ENCODE peak calls at places on chromosomes 2 and 18, in five cellular contexts. S is GM13977; K is lower leg skin; O is CD8-positive, alpha-beta T cell; Y is effector memory CD8-positive, alpha-beta T cell. U is an unnamed sample.

GRCh38 chr2:223633656-223634055 is 31.5 kb upstream of the SCG2 start:
- DNase-seq in Y (no peak), S (no peak), O (no peak), K (no peak), U (no peak)

GRCh38 chr2:229445013-229445412 is 173.9 kb upstream of the PID1 start:
- DNase-seq in K (peak; percentile 79), Y (no peak), S (no peak), O (no peak), U (no peak)

GRCh38 chr2:239830718-239831271 is 194.3 kb downstream of the NDUFA10 start:
- DNase-seq in O (no peak), Y (no peak), S (no peak), K (peak; percentile 6), U (no peak)

GRCh38 chr2:201413143-201413542 is 38.1 kb downstream of the TRAK2 start:
- DNase-seq in O (no peak), Y (no peak), S (no peak), K (no peak), U (no peak)

GRCh38 chr2:58598171-58598570 is 357.0 kb upstream of the FANCL start:
- DNase-seq in S (no peak), K (no peak), O (no peak), Y (no peak), U (no peak)

GRCh38 chr18:5052491-5052890 is 144.6 kb downstream of the AKAIN1 start:
- DNase-seq in O (no peak), S (no peak), K (no peak), Y (no peak), U (no peak)

GRCh38 chr2:119158563-119159347 is at the start of gene C1QL2:
- DNase-seq in S (no peak), Y (no peak), K (no peak), O (no peak), U (no peak)

GRCh38 chr2:67854103-67854502 is 208.7 kb downstream of the C1D start:
- DNase-seq in O (no peak), Y (no peak), K (no peak), S (no peak), U (no peak)

GRCh38 chr18:31206787-31207381 is 44.2 kb upstream of the DSC1 start:
- DNase-seq in S (peak; percentile 43), K (peak; percentile 74), O (no peak), Y (no peak), U (no peak)

GRCh38 chr2:44718431-44718830 is 223.1 kb upstream of the SIX3 start:
- DNase-seq in O (no peak), S (no peak), K (no peak), Y (no peak), U (no peak)

GRCh38 chr2:170679607-170680079 is 35.5 kb upstream of the SP5 start:
- DNase-seq in K (no peak), Y (no peak), S (no peak), O (no peak), U (no peak)

U was measured in GM12892.